ENCODE peak calls at places on chromosomes 3 and 15, in five cellular contexts. One of them, this sample, is unnamed.

GRCh38 chr15:63973212-63974009 is 72.9 kb downstream of the DAPK2 start:
- DNase-seq in NCI-H1092 treated with DMSO at 0.1 percent for 48 hours: no peak
- DNase-seq in epithelial cell of esophagus: peak; percentile 49
- DNase-seq in NCI-H69: no peak
- DNase-seq in NCI-H446: no peak
- DNase-seq in this sample: no peak

GRCh38 chr3:124078978-124079911 is 87.3 kb upstream of the ROPN1 start:
- DNase-seq in NCI-H1092 treated with DMSO at 0.1 percent for 48 hours: peak; percentile 69
- DNase-seq in epithelial cell of esophagus: peak; percentile 50
- DNase-seq in NCI-H69: peak; percentile 50
- DNase-seq in NCI-H446: peak; percentile 65
- DNase-seq in this sample: peak; percentile 87

GRCh38 chr3:47817609-47818008 is 14.7 kb downstream of the DHX30 start:
- DNase-seq in NCI-H1092 treated with DMSO at 0.1 percent for 48 hours: no peak
- DNase-seq in epithelial cell of esophagus: no peak
- DNase-seq in NCI-H69: no peak
- DNase-seq in NCI-H446: no peak
- DNase-seq in this sample: no peak

GRCh38 chr3:191388823-191389222 is 58.5 kb upstream of the UTS2B start:
- DNase-seq in NCI-H1092 treated with DMSO at 0.1 percent for 48 hours: no peak
- DNase-seq in epithelial cell of esophagus: no peak
- DNase-seq in NCI-H69: no peak
- DNase-seq in NCI-H446: no peak
- DNase-seq in this sample: no peak

GRCh38 chr3:65262554-65262953 is 574.8 kb upstream of the ADAMTS9 start:
- DNase-seq in NCI-H1092 treated with DMSO at 0.1 percent for 48 hours: no peak
- DNase-seq in epithelial cell of esophagus: no peak
- DNase-seq in NCI-H69: no peak
- DNase-seq in NCI-H446: no peak
- DNase-seq in this sample: no peak

GRCh38 chr3:151630035-151630434 is 103.7 kb upstream of the AADACL2 start:
- DNase-seq in NCI-H1092 treated with DMSO at 0.1 percent for 48 hours: no peak
- DNase-seq in epithelial cell of esophagus: no peak
- DNase-seq in NCI-H69: no peak
- DNase-seq in NCI-H446: no peak
- DNase-seq in this sample: no peak

GRCh38 chr3:59480486-59480995 is 430.7 kb upstream of the CFAP20DC start:
- DNase-seq in NCI-H1092 treated with DMSO at 0.1 percent for 48 hours: no peak
- DNase-seq in epithelial cell of esophagus: peak; percentile 75
- DNase-seq in NCI-H69: peak; percentile 20
- DNase-seq in NCI-H446: no peak
- DNase-seq in this sample: no peak

GRCh38 chr15:42152196-42152920 is 4.1 kb downstream of the PLA2G4F start:
- DNase-seq in NCI-H1092 treated with DMSO at 0.1 percent for 48 hours: no peak
- DNase-seq in epithelial cell of esophagus: peak; percentile 67
- DNase-seq in NCI-H69: no peak
- DNase-seq in NCI-H446: no peak
- DNase-seq in this sample: no peak

GRCh38 chr3:127351350-127351749 is 63.5 kb upstream of the PRR20G start:
- DNase-seq in NCI-H1092 treated with DMSO at 0.1 percent for 48 hours: no peak
- DNase-seq in epithelial cell of esophagus: no peak
- DNase-seq in NCI-H69: no peak
- DNase-seq in NCI-H446: no peak
- DNase-seq in this sample: no peak

GRCh38 chr3:144085964-144086363 is 114.3 kb downstream of the DIPK2A start:
- DNase-seq in NCI-H1092 treated with DMSO at 0.1 percent for 48 hours: no peak
- DNase-seq in epithelial cell of esophagus: peak; percentile 95
- DNase-seq in NCI-H69: peak; percentile 86
- DNase-seq in NCI-H446: peak; percentile 93
- DNase-seq in this sample: peak; percentile 15

GRCh38 chr15:36590838-36591237 is 11.4 kb downstream of the CDIN1 start:
- DNase-seq in NCI-H1092 treated with DMSO at 0.1 percent for 48 hours: no peak
- DNase-seq in epithelial cell of esophagus: peak; percentile 32
- DNase-seq in NCI-H69: no peak
- DNase-seq in NCI-H446: no peak
- DNase-seq in this sample: no peak

GRCh38 chr3:148360046-148360445 is 337.7 kb upstream of the AGTR1 start:
- DNase-seq in NCI-H1092 treated with DMSO at 0.1 percent for 48 hours: no peak
- DNase-seq in epithelial cell of esophagus: no peak
- DNase-seq in NCI-H69: no peak
- DNase-seq in NCI-H446: no peak
- DNase-seq in this sample: no peak

GRCh38 chr3:18124501-18124900 is 300.6 kb downstream of the SATB1 start:
- DNase-seq in NCI-H1092 treated with DMSO at 0.1 percent for 48 hours: no peak
- DNase-seq in epithelial cell of esophagus: peak; percentile 76
- DNase-seq in NCI-H69: peak; percentile 73
- DNase-seq in NCI-H446: no peak
- DNase-seq in this sample: no peak

GRCh38 chr3:34260991-34261365 is 462.5 kb downstream of the PDCD6IP start:
- DNase-seq in NCI-H1092 treated with DMSO at 0.1 percent for 48 hours: no peak
- DNase-seq in epithelial cell of esophagus: peak; percentile 20
- DNase-seq in NCI-H69: no peak
- DNase-seq in NCI-H446: no peak
- DNase-seq in this sample: peak; percentile 62

GRCh38 chr3:35789039-35789438 is 149.7 kb downstream of the ARPP21 start:
- DNase-seq in NCI-H1092 treated with DMSO at 0.1 percent for 48 hours: no peak
- DNase-seq in epithelial cell of esophagus: no peak
- DNase-seq in NCI-H69: no peak
- DNase-seq in NCI-H446: no peak
- DNase-seq in this sample: no peak

GRCh38 chr3:47009225-47010049 is 30.0 kb downstream of the NBEAL2 start:
- DNase-seq in NCI-H1092 treated with DMSO at 0.1 percent for 48 hours: peak; percentile 75
- DNase-seq in epithelial cell of esophagus: peak; percentile 83
- DNase-seq in NCI-H69: peak; percentile 77
- DNase-seq in NCI-H446: no peak
- DNase-seq in this sample: peak; percentile 94

GRCh38 chr3:105912891-105913290 is 44.1 kb upstream of the CBLB start:
- DNase-seq in NCI-H1092 treated with DMSO at 0.1 percent for 48 hours: no peak
- DNase-seq in epithelial cell of esophagus: no peak
- DNase-seq in NCI-H69: no peak
- DNase-seq in NCI-H446: no peak
- DNase-seq in this sample: no peak

GRCh38 chr3:196867155-196867506 is 589 bp upstream of the SENP5 start:
- DNase-seq in NCI-H1092 treated with DMSO at 0.1 percent for 48 hours: no peak
- DNase-seq in epithelial cell of esophagus: no peak
- DNase-seq in NCI-H69: no peak
- DNase-seq in NCI-H446: no peak
- DNase-seq in this sample: no peak

GRCh38 chr3:32991781-32992180 is 40.3 kb downstream of the CCR4 start:
- DNase-seq in NCI-H1092 treated with DMSO at 0.1 percent for 48 hours: no peak
- DNase-seq in epithelial cell of esophagus: peak; percentile 82
- DNase-seq in NCI-H69: no peak
- DNase-seq in NCI-H446: no peak
- DNase-seq in this sample: no peak

GRCh38 chr3:83928903-83929302 is 1029.9 kb upstream of the CADM2 start:
- DNase-seq in NCI-H1092 treated with DMSO at 0.1 percent for 48 hours: no peak
- DNase-seq in epithelial cell of esophagus: peak; percentile 12
- DNase-seq in NCI-H69: peak; percentile 15
- DNase-seq in NCI-H446: no peak
- DNase-seq in this sample: no peak

GRCh38 chr15:72475674-72476073 is 1.5 kb downstream of the ARIH1 start:
- DNase-seq in NCI-H1092 treated with DMSO at 0.1 percent for 48 hours: no peak
- DNase-seq in epithelial cell of esophagus: no peak
- DNase-seq in NCI-H69: no peak
- DNase-seq in NCI-H446: no peak
- DNase-seq in this sample: no peak

GRCh38 chr3:17070560-17070959 is 185.8 kb downstream of the PLCL2 start:
- DNase-seq in NCI-H1092 treated with DMSO at 0.1 percent for 48 hours: peak; percentile 88
- DNase-seq in epithelial cell of esophagus: no peak
- DNase-seq in NCI-H69: peak; percentile 93
- DNase-seq in NCI-H446: peak; percentile 81
- DNase-seq in this sample: peak; percentile 61

GRCh38 chr15:80456517-80457497 is 52.6 kb downstream of the ARNT2 start:
- DNase-seq in NCI-H1092 treated with DMSO at 0.1 percent for 48 hours: no peak
- DNase-seq in epithelial cell of esophagus: no peak
- DNase-seq in NCI-H69: no peak
- DNase-seq in NCI-H446: no peak
- DNase-seq in this sample: no peak

GRCh38 chr15:94008101-94009080 is 223.0 kb upstream of the MCTP2 start:
- DNase-seq in NCI-H1092 treated with DMSO at 0.1 percent for 48 hours: no peak
- DNase-seq in epithelial cell of esophagus: peak; percentile 39
- DNase-seq in NCI-H69: no peak
- DNase-seq in NCI-H446: no peak
- DNase-seq in this sample: no peak

GRCh38 chr3:13747627-13748026 is 132.2 kb downstream of the WNT7A start:
- DNase-seq in NCI-H1092 treated with DMSO at 0.1 percent for 48 hours: no peak
- DNase-seq in epithelial cell of esophagus: no peak
- DNase-seq in NCI-H69: no peak
- DNase-seq in NCI-H446: no peak
- DNase-seq in this sample: no peak

GRCh38 chr3:141367038-141367730 is 1.1 kb upstream of the ZBTB38 start:
- DNase-seq in NCI-H1092 treated with DMSO at 0.1 percent for 48 hours: no peak
- DNase-seq in epithelial cell of esophagus: peak; percentile 99
- DNase-seq in NCI-H69: no peak
- DNase-seq in NCI-H446: no peak
- DNase-seq in this sample: no peak

GRCh38 chr3:4515896-4516295 is 22.7 kb downstream of the ITPR1 start:
- DNase-seq in NCI-H1092 treated with DMSO at 0.1 percent for 48 hours: no peak
- DNase-seq in epithelial cell of esophagus: peak; percentile 53
- DNase-seq in NCI-H69: no peak
- DNase-seq in NCI-H446: no peak
- DNase-seq in this sample: no peak

GRCh38 chr3:13051066-13051465 is 22.2 kb downstream of the IQSEC1 start:
- DNase-seq in NCI-H1092 treated with DMSO at 0.1 percent for 48 hours: peak; percentile 39
- DNase-seq in epithelial cell of esophagus: no peak
- DNase-seq in NCI-H69: peak; percentile 74
- DNase-seq in NCI-H446: no peak
- DNase-seq in this sample: peak; percentile 11

GRCh38 chr3:8857720-8858367 is 88.4 kb upstream of the OXTR start:
- DNase-seq in NCI-H1092 treated with DMSO at 0.1 percent for 48 hours: no peak
- DNase-seq in epithelial cell of esophagus: no peak
- DNase-seq in NCI-H69: no peak
- DNase-seq in NCI-H446: no peak
- DNase-seq in this sample: no peak

GRCh38 chr3:132083583-132084372 is 49.0 kb upstream of the CPNE4 start:
- DNase-seq in NCI-H1092 treated with DMSO at 0.1 percent for 48 hours: no peak
- DNase-seq in epithelial cell of esophagus: peak; percentile 89
- DNase-seq in NCI-H69: no peak
- DNase-seq in NCI-H446: no peak
- DNase-seq in this sample: no peak

GRCh38 chr3:135487261-135487660 is 478.3 kb upstream of the PPP2R3A start:
- DNase-seq in NCI-H1092 treated with DMSO at 0.1 percent for 48 hours: no peak
- DNase-seq in epithelial cell of esophagus: no peak
- DNase-seq in NCI-H69: no peak
- DNase-seq in NCI-H446: no peak
- DNase-seq in this sample: no peak

GRCh38 chr3:72836923-72837322 is 11.3 kb downstream of the SHQ1 start:
- DNase-seq in NCI-H1092 treated with DMSO at 0.1 percent for 48 hours: peak; percentile 20
- DNase-seq in epithelial cell of esophagus: no peak
- DNase-seq in NCI-H69: no peak
- DNase-seq in NCI-H446: peak; percentile 86
- DNase-seq in this sample: no peak

GRCh38 chr15:96356494-96357455 is 26.3 kb downstream of the NR2F2 start:
- DNase-seq in NCI-H1092 treated with DMSO at 0.1 percent for 48 hours: peak; percentile 17
- DNase-seq in epithelial cell of esophagus: peak; percentile 88
- DNase-seq in NCI-H69: peak; percentile 73
- DNase-seq in NCI-H446: peak; percentile 84
- DNase-seq in this sample: peak; percentile 83

GRCh38 chr3:187361835-187362234 is 6.3 kb upstream of the RTP4 start:
- DNase-seq in NCI-H1092 treated with DMSO at 0.1 percent for 48 hours: peak; percentile 3
- DNase-seq in epithelial cell of esophagus: no peak
- DNase-seq in NCI-H69: no peak
- DNase-seq in NCI-H446: no peak
- DNase-seq in this sample: no peak

GRCh38 chr3:52501046-52501445 is 5.9 kb downstream of the STAB1 start:
- DNase-seq in NCI-H1092 treated with DMSO at 0.1 percent for 48 hours: no peak
- DNase-seq in epithelial cell of esophagus: no peak
- DNase-seq in NCI-H69: no peak
- DNase-seq in NCI-H446: no peak
- DNase-seq in this sample: no peak